ENCODE peak calls at places on chromosome 22, in four cellular contexts. A is mesendoderm, J is fibroblast of villous mesenchyme, I is cardiac fibroblast. Y is an unnamed sample.

GRCh38 chr22:25900880-25901279 is 158.9 kb downstream of the MYO18B start:
- DNase-seq in A (peak), J (no peak), I (no peak), Y (no peak)

GRCh38 chr22:28630185-28630580 is 49.5 kb downstream of the TTC28 start:
- DNase-seq in A (peak), J (no peak), I (no peak), Y (no peak)

GRCh38 chr22:45187891-45188290 is 24.2 kb downstream of the NUP50 start:
- DNase-seq in A (no peak), J (no peak), I (no peak), Y (no peak)

GRCh38 chr22:23762866-23763578 is at the start of gene C22orf15:
- DNase-seq in A (peak), J (peak), I (no peak), Y (peak)

GRCh38 chr22:36015155-36015805 is 13.3 kb downstream of the RBFOX2 start:
- DNase-seq in A (no peak), J (no peak), I (no peak), Y (no peak)

GRCh38 chr22:45550416-45550815 is 47.7 kb downstream of the FBLN1 start:
- DNase-seq in A (no peak), J (no peak), I (no peak), Y (no peak)

GRCh38 chr22:45397806-45398205 is 15.6 kb downstream of the SMC1B start:
- DNase-seq in A (peak), J (no peak), I (no peak), Y (no peak)

GRCh38 chr22:20979243-20979809 is 2.8 kb upstream of the LZTR1 start:
- DNase-seq in A (peak), J (peak), I (peak), Y (no peak)

GRCh38 chr22:42993651-42994275 is 21.2 kb downstream of the PACSIN2 start:
- DNase-seq in A (no peak), J (peak), I (peak), Y (no peak)

GRCh38 chr22:17810570-17811116 is 36.4 kb upstream of the BID start:
- DNase-seq in A (no peak), J (no peak), I (no peak), Y (no peak)

GRCh38 chr22:29205598-29206371 is at the start of gene EMID1:
- DNase-seq in A (peak), J (peak), I (peak), Y (no peak)

GRCh38 chr22:17536269-17536668 is 27.0 kb upstream of the SLC25A18 start:
- DNase-seq in A (no peak), J (no peak), I (no peak), Y (no peak)

GRCh38 chr22:34067031-34067430 is 146.8 kb upstream of the LARGE1 start:
- DNase-seq in A (no peak), J (no peak), I (no peak), Y (no peak)

GRCh38 chr22:30252411-30253204 is 6.0 kb upstream of the LIF start:
- DNase-seq in A (no peak), J (no peak), I (no peak), Y (no peak)
- H3K4me3 ChIP-seq in A (no peak), J (no peak), I (no peak), Y (no peak)

GRCh38 chr22:39997421-39997820 is 2.7 kb downstream of the FAM83F start:
- DNase-seq in A (no peak), J (no peak), I (no peak), Y (no peak)
- H3K4me3 ChIP-seq in A (no peak), J (no peak), I (no peak), Y (no peak)

GRCh38 chr22:32476804-32477203 is 2.2 kb downstream of the FBXO7 start:
- DNase-seq in A (no peak), J (peak), I (no peak), Y (no peak)
- H3K4me3 ChIP-seq in A (no peak), J (peak), I (peak), Y (peak)

GRCh38 chr22:46732041-46732379 is 6.0 kb downstream of the CERK start:
- DNase-seq in A (no peak), J (no peak), I (no peak), Y (no peak)

GRCh38 chr22:46731246-46732040 is 6.6 kb downstream of the CERK start:
- DNase-seq in A (peak), J (peak), I (no peak), Y (no peak)

GRCh38 chr22:46728470-46728869 is 9.6 kb downstream of the CERK start:
- DNase-seq in A (no peak), J (no peak), I (no peak), Y (no peak)

GRCh38 chr22:46732513-46732912 is 5.5 kb downstream of the CERK start:
- DNase-seq in A (no peak), J (no peak), I (no peak), Y (no peak)

DNA sequence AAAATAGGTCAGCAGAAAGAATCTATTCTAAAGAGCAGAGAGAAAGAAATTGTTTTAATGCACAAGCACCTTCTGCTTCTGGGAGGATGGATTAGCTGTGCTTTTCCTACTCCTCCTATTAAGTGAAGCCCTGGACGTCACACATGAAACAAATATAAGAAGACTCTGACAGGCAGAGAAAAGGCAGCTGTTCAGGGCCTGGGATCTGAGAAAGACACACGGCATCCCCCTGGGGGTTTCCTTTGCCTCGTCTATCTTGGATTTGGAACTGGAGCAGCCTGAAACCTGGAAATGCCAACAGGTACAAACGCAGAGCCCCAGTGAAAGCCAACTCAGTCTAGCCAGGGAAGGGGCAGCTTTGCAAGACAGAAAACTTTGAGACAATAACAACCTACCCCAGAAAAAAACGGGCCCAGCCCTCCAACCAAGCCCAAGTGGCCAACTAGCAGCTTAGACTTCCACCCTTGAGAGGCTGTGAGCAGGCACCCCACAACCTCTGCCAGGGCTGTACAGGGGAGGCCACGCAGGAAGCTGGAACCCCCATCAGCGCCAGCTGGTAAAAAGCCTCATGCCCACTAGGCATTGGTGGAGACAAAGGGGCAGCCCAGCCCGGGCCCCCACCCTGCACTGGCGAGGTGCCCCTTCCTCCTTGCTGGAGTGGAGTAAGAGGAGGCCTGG is 7.3 kb downstream of the CERK start:
- DNase-seq in A (no peak), J (peak), I (no peak), Y (no peak)
- H3K4me3 ChIP-seq in A (no peak), J (no peak), I (no peak), Y (no peak)

GRCh38 chr22:19756288-19757128 is 4.1 kb upstream of the TBX1 start:
- DNase-seq in A (peak), J (peak), I (peak), Y (no peak)

GRCh38 chr22:19758896-19759458 is 1.6 kb upstream of the TBX1 start:
- DNase-seq in A (no peak), J (no peak), I (no peak), Y (no peak)

GRCh38 chr22:19755722-19756287 is 4.8 kb upstream of the TBX1 start:
- DNase-seq in A (no peak), J (no peak), I (no peak), Y (no peak)

GRCh38 chr22:19757985-19758895 is 2.3 kb upstream of the TBX1 start:
- DNase-seq in A (no peak), J (no peak), I (no peak), Y (no peak)

DNA sequence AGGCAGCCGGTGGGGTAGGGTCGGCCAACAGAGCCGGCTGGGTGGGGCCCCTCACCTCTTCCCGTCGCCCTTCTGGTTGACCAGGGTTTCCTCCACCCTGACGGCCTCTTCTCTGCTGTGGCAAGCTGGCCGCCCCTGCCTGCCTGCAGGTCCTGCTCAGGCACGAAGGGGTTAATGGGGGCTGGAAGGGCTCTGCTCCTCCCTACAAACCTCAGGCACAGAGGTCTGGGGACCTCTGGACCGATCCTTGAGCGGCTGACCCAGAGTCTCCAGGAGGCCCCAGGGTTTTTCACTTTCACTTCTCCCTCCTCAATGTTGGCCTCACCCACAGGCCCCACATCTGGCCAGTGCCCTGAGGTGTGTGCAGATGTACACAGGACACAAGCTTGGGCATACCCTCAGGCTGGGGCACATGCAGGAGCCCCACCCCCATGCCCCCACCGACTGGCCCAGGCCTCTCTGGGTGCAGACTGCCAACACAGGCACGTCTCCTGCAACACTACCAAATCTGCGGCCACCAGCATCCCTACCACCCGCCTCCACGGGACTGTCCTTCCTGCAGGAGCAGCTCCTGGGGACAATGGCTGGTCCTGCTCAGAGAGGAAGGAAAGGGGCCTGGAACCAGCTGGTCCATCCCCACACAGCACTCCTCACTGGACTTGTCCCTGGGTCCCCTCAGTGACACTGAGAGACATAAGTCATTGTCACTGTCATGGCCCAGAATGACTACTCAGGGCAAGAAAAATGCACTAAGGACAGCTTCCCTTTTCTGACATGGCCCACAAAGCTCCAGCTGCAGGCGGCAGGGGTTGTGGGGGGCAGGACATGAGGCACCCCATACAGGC is 3.2 kb upstream of the TBX1 start:
- DNase-seq in A (no peak), J (no peak), I (no peak), Y (no peak)
- H3K4me3 ChIP-seq in A (no peak), J (no peak), I (no peak), Y (peak)

GRCh38 chr22:40855960-40856512 is 403 bp downstream of the ST13 start:
- DNase-seq in A (peak), J (peak), I (peak), Y (no peak)

GRCh38 chr22:40855104-40855959 is 1.1 kb downstream of the ST13 start:
- DNase-seq in A (no peak), J (peak), I (peak), Y (no peak)

GRCh38 chr22:40853330-40853729 is 3.1 kb downstream of the ST13 start:
- DNase-seq in A (no peak), J (peak), I (no peak), Y (no peak)

GRCh38 chr22:40856513-40857308 is at the start of the genes ST13 and XPNPEP3:
- DNase-seq in A (peak), J (peak), I (peak), Y (peak)

DNA sequence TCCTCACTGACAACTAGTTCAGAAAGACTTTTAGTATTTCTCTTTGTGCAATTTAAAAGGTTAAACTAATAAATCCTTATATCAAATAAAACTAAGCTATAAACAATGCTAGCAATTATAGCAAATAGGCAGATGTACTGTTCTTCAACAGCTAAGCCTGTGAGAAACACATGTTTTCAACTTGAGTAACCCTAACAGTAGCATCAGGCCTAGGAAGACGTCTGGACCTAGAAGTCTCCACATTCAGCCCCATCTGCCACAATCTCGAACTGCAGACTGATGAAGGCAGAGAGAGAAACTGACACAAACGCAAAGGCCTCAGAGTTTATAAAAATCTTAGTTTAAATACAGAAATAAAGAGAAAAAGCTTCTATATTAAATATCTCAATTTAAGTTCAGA is 2.5 kb downstream of the ST13 start:
- DNase-seq in A (no peak), J (peak), I (no peak), Y (no peak)
- H3K4me3 ChIP-seq in A (no peak), J (peak), I (no peak), Y (peak)